ENCODE peak calls at places on chromosome 2, in five cellular contexts. G is M059J; Y is CD8-positive, alpha-beta memory T cell; K is pancreas; U is A172. S is an unnamed sample.

GRCh38 chr2:233456111-233456510 is 101.8 kb downstream of the DGKD start:
- DNase-seq in Y (no peak), G (no peak), U (no peak), K (no peak), S (no peak)

GRCh38 chr2:181575024-181575649 is 81.8 kb downstream of the CERKL start:
- DNase-seq in U (no peak), K (no peak), G (no peak), Y (no peak), S (no peak)

GRCh38 chr2:88671786-88672427 is 19.6 kb upstream of the RPIA start:
- DNase-seq in U (peak; percentile 58), K (peak; percentile 19), G (peak; percentile 73), Y (no peak), S (peak; percentile 87)

GRCh38 chr2:58138631-58139030 is 92.0 kb downstream of the VRK2 start:
- DNase-seq in Y (no peak), K (no peak), U (no peak), G (no peak), S (no peak)

GRCh38 chr2:135998842-135999241 is 13.4 kb upstream of the DARS1 start:
- DNase-seq in G (no peak), U (no peak), Y (no peak), K (no peak), S (no peak)

GRCh38 chr2:94982661-94983060 is 42.8 kb upstream of the MAL start:
- DNase-seq in Y (no peak), G (peak; percentile 80), K (no peak), U (peak; percentile 78), S (peak; percentile 25)

GRCh38 chr2:69943841-69944604 is 17.4 kb downstream of the ASPRV1 start:
- DNase-seq in G (no peak), K (no peak), U (no peak), Y (no peak), S (no peak)

GRCh38 chr2:53840580-53840979 is 19.2 kb downstream of the GPR75 start:
- DNase-seq in K (no peak), G (no peak), U (no peak), Y (no peak), S (no peak)

GRCh38 chr2:197092431-197092830 is 165.9 kb upstream of the PGAP1 start:
- DNase-seq in Y (no peak), U (no peak), G (no peak), K (no peak), S (peak; percentile 79)

S was measured in RPMI7951.